ENCODE peak calls at places on chromosomes 4 and X, in seven cellular contexts. K is thoracic aorta, O is heart left ventricle, M is OCI-LY7, N is left lung, S is fibroblast of lung, V is cardiac muscle cell. Q is an unnamed sample. For H3K4me1, the result is how much of the 10 kb centered on the place peaks cover.

GRCh38 chr4:67721317-67721769 is 20.4 kb upstream of the UBA6 start:
- DNase-seq in S (no peak), V (no peak), M (no peak), N (no peak), O (no peak), K (no peak), Q (no peak)

GRCh38 chr4:19005211-19005610 is 983.7 kb upstream of the LCORL start:
- DNase-seq in V (peak), O (no peak), S (peak), K (no peak), M (no peak), N (no peak), Q (no peak)

GRCh38 chrX:95764972-95765451 is 919.6 kb upstream of the DIAPH2 start:
- DNase-seq in V (peak), K (no peak), N (no peak), O (no peak), S (peak), M (peak), Q (no peak)

GRCh38 chr4:40003986-40004385 is 26.3 kb upstream of the PDS5A start:
- DNase-seq in M (peak), V (no peak), O (no peak), N (no peak), S (peak), K (no peak), Q (no peak)

GRCh38 chrX:18354369-18355329 is at the start of gene SCML2:
- DNase-seq in K (no peak), S (peak), M (peak), N (peak), O (peak), V (peak), Q (peak)

GRCh38 chr4:148575577-148575976 is 133.4 kb upstream of the NR3C2 start:
- DNase-seq in N (no peak), S (no peak), K (no peak), V (no peak), O (no peak), M (no peak), Q (no peak)

GRCh38 chr4:7777871-7778523 is 161.7 kb downstream of the AFAP1 start:
- DNase-seq in N (no peak), O (no peak), V (no peak), S (no peak), K (no peak), M (no peak), Q (no peak)

GRCh38 chr4:156977435-156978160 is 6.0 kb upstream of the PDGFC start:
- DNase-seq in V (no peak), O (no peak), M (no peak), S (peak), K (no peak), N (no peak), Q (no peak)

GRCh38 chr4:52051615-52052474 is 741 bp downstream of the SPATA18 start:
- DNase-seq in K (peak), V (peak), M (no peak), O (peak), S (peak), N (peak), Q (peak)

GRCh38 chr4:174578366-174578765 is 56.1 kb upstream of the HPGD start:
- DNase-seq in M (no peak), O (no peak), S (peak), N (no peak), K (no peak), V (no peak), Q (no peak)

GRCh38 chrX:2325076-2325784 is 175.5 kb downstream of the DHRSX start:
- DNase-seq in V (no peak), M (no peak), K (no peak), O (peak), S (peak), N (peak), Q (peak)

GRCh38 chr4:153318696-153319320 is 25.7 kb upstream of the MND1 start:
- DNase-seq in M (peak), S (peak), V (peak), K (no peak), N (no peak), O (no peak), Q (no peak)

GRCh38 chr4:97142405-97142804 is 1000.9 kb downstream of the STPG2 start:
- DNase-seq in K (no peak), S (no peak), O (no peak), M (no peak), V (no peak), N (no peak), Q (no peak)

GRCh38 chr4:84673475-84674230 is 90.7 kb downstream of the CDS1 start:
- DNase-seq in K (no peak), V (no peak), N (no peak), S (peak), O (no peak), M (no peak), Q (no peak)

GRCh38 chr4:105520819-105521790 is 31.3 kb upstream of the ARHGEF38 start:
- DNase-seq in O (no peak), M (peak), N (no peak), K (no peak), S (peak), V (peak), Q (no peak)

GRCh38 chr4:4200624-4201023 is 26.1 kb downstream of the OTOP1 start:
- DNase-seq in M (no peak), K (no peak), N (no peak), O (no peak), S (no peak), V (no peak), Q (no peak)

GRCh38 chr4:13543648-13544555 is at the start of gene NKX3-2:
- DNase-seq in N (no peak), V (peak), O (no peak), M (no peak), K (no peak), S (no peak), Q (no peak)

GRCh38 chr4:30832652-30833051 is 112.5 kb downstream of the PCDH7 start:
- DNase-seq in N (no peak), M (no peak), K (no peak), V (no peak), O (no peak), S (no peak), Q (no peak)

GRCh38 chr4:14856076-14856926 is 146.0 kb upstream of the CPEB2 start:
- DNase-seq in V (no peak), M (no peak), N (peak), S (peak), O (no peak), K (peak), Q (no peak)

GRCh38 chrX:148316446-148316845 is 184.0 kb upstream of the AFF2 start:
- DNase-seq in V (no peak), M (no peak), N (no peak), S (no peak), K (no peak), O (no peak), Q (no peak)

GRCh38 chr4:99610605-99611172 is 36.1 kb downstream of the MTTP start:
- DNase-seq in N (no peak), S (peak), M (no peak), O (no peak), K (no peak), V (no peak), Q (no peak)

GRCh38 chr4:3302164-3302785 is 9.5 kb downstream of the RGS12 start:
- DNase-seq in V (no peak), M (no peak), K (no peak), N (no peak), O (no peak), S (peak), Q (peak)

DNA sequence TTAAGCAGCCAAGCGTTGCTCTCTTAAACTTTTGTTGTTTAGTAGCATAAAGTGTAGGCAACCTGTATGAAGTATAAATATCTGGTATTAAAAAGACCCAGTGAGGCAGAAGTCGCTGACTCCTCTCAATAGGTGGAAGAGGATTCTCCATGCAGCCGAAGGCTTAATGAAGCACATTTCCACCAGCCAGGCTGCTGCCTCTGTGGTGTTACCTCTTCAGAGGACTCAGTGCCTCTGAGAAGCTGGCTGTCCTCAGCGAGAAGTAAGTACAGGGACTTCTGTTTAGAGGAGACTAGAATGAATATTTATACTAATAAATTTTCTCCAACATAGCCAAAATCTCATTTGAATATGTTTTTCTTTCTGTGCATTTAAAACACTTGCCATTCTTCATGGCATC is 6.0 kb downstream of the SORBS2 start:
- DNase-seq in M (no peak), V (no peak), O (no peak), K (no peak), S (no peak), N (no peak), Q (no peak)
- H3K4me3 ChIP-seq in M (no peak), V (no peak), O (peak), K (no peak), S (no peak), N (no peak), Q (no peak)

GRCh38 chr4:83054928-83055327 is 19.9 kb downstream of the COPS4 start:
- DNase-seq in O (no peak), M (peak), V (no peak), K (no peak), N (no peak), S (peak), Q (no peak)
- TF ChIP-seq CTCF in O (no peak), M (peak), V (peak), K (no peak), N (no peak), S (peak), Q (peak)

GRCh38 chr4:56907009-56907408 is 691 bp upstream of the REST start:
- DNase-seq in N (no peak), V (peak), M (no peak), K (no peak), O (no peak), S (no peak), Q (no peak)
- H3K4me1 ChIP-seq in N (under half), V (under half), M (under half), K (under half), O (under half), S (under half), Q (under half)

DNA sequence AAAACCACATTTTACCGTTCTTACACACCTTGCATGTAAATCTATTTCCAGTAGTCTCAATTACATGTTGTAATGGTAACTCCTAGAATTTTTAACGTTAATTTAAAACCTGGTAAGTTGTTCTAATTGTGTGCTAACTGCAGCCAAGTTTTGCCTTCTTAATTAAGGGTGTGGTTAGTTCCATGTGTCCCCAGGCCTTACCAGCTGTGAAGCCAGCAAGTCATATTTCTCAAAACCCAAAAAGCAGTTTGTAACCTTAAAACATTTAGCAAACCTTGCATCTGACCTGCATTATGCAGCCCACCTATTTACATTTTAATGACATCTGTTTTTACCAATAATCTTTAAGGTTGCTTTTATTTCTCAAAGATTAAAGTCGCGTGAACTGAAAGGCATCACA is 18.4 kb upstream of the FAM47E start:
- DNase-seq in V (no peak), N (no peak), M (no peak), S (no peak), K (no peak), O (no peak), Q (no peak)
- H3K4me3 ChIP-seq in V (no peak), N (peak), M (no peak), S (no peak), K (no peak), O (no peak), Q (no peak)

Q was measured in Peyer's patch.